ENCODE peak calls at places on chromosomes 16 and 17, in eight cellular contexts. H, Q, S, N, X, A, E and F are unnamed samples. For H3K36me3, the result is how much of the 10 kb centered on the place peaks cover.

GRCh38 chr16:1027416-1027815 is 45.1 kb upstream of the SSTR5 start:
- DNase-seq in S (no peak), X (no peak), Q (no peak), E (peak), H (no peak), A (no peak), N (no peak), F (no peak)

GRCh38 chr17:49022391-49022941 is 25.3 kb downstream of the IGF2BP1 start:
- DNase-seq in H (peak), S (no peak), N (no peak), E (no peak), Q (no peak), X (no peak), A (no peak), F (no peak)

GRCh38 chr16:12315330-12316138 is 339.0 kb downstream of the SNX29 start:
- DNase-seq in X (no peak), N (peak), S (no peak), H (peak), A (no peak), E (no peak), Q (no peak), F (no peak)

GRCh38 chr16:27174007-27174406 is 29.3 kb upstream of the KDM8 start:
- DNase-seq in E (peak), S (no peak), X (peak), N (peak), Q (peak), H (no peak), A (peak), F (no peak)

GRCh38 chr17:8821446-8822105 is 22.4 kb upstream of the MFSD6L start:
- DNase-seq in E (no peak), Q (no peak), H (no peak), A (no peak), N (no peak), X (no peak), S (peak), F (no peak)

GRCh38 chr16:86500708-86501510 is 9.4 kb upstream of the FOXF1 start:
- DNase-seq in H (no peak), S (no peak), Q (no peak), N (no peak), X (no peak), A (no peak), E (no peak), F (peak)

GRCh38 chr17:55418369-55419268 is 3.0 kb downstream of the MMD start:
- DNase-seq in A (no peak), E (no peak), N (no peak), S (no peak), X (no peak), Q (no peak), H (no peak), F (no peak)

GRCh38 chr16:69796285-69797118 is 34.4 kb downstream of the WWP2 start:
- DNase-seq in H (peak), S (no peak), A (no peak), X (peak), N (peak), E (no peak), Q (peak), F (peak)

GRCh38 chr17:66602659-66603363 is 232.1 kb upstream of the CACNG5 start:
- DNase-seq in N (no peak), S (no peak), Q (no peak), E (no peak), X (no peak), A (no peak), H (no peak), F (peak)

GRCh38 chr17:65656390-65657250 is 95.2 kb upstream of the AXIN2 start:
- DNase-seq in X (no peak), Q (no peak), S (no peak), H (peak), A (no peak), E (no peak), N (no peak), F (no peak)

DNA sequence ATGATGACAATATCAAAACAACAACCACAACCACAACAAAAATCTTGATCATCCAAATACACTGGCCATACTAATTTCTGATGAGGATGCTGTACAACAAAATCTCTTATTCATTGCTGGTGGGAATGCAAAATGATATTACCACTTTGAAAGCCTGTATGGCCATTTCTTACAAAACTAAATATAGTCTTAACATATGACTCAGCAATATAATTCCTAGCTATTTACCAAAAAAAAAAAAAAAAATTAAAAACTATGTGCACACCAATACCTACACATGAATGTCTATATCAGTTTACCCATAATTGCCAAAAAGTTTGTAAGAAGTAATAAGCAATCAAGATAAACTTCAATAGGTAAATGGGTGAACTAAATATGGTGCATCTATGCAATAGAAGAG is 1379.7 kb downstream of the CDH11 start:
- DNase-seq in E (no peak), Q (no peak), H (no peak), A (no peak), N (no peak), X (no peak), S (no peak), F (no peak)
- TF ChIP-seq POLR2AphosphoS5 in E (no peak), Q (no peak), H (no peak), A (no peak), N (no peak), X (no peak), S (no peak), F (no peak)

DNA sequence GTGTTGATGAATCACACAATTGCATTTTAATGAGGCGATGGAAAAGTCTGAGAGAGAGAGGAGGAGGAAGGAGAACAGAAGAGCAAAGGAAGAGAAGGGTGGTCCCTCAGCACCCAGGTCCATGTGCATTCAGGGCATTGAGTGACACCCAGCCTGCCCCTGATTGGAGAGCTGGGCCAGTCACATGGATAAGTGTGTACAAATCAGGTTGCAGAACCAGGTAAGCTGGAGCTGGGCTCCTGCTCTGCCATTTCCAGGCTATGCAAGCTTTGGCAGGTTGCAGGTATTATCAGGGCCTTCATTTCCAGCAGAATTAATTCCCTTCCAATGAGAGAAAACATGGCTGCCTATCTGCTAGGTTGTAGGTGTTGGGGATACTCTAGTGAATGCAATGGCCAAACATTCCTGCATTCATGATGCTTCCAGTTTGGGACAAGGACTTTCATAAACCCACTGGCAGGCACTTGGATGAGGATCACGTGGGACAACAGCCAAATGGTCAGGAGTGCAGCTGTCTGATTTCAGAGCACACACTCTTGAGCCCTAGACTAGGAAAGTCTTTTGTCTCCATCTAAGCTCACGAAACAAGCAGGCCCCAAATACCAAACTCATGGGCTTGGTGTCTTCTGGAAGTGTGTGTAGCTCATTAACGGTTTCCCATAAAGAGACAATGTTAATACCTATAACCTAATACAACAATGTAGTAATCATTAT is 577.9 kb upstream of the CDH5 start:
- DNase-seq in E (no peak), X (no peak), H (no peak), S (no peak), Q (no peak), N (no peak), A (no peak), F (no peak)
- H3K36me3 ChIP-seq in E (under half), X (under half), H (under half), S (under half), Q (under half), N (under half), A (under half), F (under half)

DNA sequence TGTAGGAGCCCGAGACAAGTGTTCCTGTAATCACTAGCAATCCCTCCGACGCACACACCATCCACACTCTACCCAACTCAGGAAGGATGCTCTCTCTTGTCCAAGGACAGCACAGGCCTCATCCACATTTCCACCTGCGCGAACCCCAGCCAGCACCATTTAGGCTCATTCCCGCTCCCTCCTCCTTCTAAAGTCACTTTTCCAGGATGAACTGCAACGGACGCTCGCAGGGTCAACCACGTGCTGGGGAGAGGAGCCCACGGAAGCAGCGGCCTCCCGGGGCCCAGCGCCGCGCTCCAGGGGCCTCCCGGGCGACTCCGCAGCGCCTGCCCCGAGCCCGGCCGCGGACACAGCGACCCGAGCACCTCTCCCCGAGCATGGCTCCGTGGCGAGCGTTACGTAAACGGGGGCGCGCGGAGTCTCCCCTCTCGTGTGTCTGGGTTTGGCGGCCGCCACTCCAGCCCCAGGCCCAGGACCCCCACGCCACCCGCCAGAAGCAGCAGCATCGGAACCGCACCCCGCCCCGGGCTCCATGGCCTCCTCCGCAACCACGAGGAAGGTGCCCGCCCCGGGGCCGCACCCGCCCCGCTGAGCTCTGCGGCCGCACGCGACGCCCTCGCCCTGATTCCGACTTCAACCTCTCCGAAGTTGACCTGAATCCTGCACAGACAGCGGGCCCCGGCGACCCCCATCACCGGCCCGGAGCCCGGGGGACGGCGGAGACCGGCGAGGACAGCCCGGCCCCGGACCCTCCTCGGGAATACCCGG is 668 bp downstream of the USP36 start:
- DNase-seq in Q (no peak), N (peak), E (peak), X (peak), S (peak), H (peak), A (no peak), F (peak)
- TF ChIP-seq POLR2AphosphoS5 in Q (no peak), N (no peak), E (peak), X (no peak), S (no peak), H (no peak), A (peak), F (peak)

GRCh38 chr16:4408323-4408690 is 8.1 kb downstream of the CORO7 start:
- DNase-seq in S (no peak), N (no peak), E (no peak), A (no peak), H (no peak), X (no peak), Q (no peak), F (no peak)
- H3K36me3 ChIP-seq in S (under half), N (under half), E (under half), A (half or more), H (under half), X (under half), Q (under half), F (half or more)

DNA sequence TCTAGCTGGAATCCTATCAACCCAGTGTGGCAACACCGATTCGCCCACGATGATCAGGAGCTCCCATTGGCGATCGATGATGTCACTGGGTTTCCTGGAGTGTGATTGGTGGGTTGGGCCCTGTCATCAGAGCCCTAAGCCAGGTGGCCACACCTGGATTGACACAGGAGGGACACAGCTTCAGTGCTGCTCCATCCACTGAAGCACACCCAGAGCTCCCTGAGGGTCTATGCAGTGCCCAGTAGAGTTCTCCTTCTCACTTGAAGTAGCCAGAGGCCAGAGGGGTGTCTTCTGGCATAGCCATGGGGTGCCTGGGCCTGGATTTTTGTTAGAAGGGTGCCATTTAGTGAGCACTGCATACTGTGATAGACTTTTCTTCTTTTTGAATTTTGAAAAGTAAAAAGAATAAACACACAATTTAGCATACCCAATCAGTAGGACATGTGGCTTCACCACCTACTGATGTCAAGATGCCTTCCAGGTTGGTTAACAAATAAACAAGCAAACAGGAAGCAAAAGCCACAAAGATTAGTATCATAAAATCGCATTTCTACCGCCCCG is 77.6 kb downstream of the CMIP start:
- DNase-seq in Q (no peak), E (no peak), S (no peak), X (peak), N (no peak), H (no peak), A (peak), F (no peak)
- TF ChIP-seq POLR2AphosphoS5 in Q (no peak), E (no peak), S (no peak), X (no peak), N (no peak), H (no peak), A (no peak), F (no peak)

DNA sequence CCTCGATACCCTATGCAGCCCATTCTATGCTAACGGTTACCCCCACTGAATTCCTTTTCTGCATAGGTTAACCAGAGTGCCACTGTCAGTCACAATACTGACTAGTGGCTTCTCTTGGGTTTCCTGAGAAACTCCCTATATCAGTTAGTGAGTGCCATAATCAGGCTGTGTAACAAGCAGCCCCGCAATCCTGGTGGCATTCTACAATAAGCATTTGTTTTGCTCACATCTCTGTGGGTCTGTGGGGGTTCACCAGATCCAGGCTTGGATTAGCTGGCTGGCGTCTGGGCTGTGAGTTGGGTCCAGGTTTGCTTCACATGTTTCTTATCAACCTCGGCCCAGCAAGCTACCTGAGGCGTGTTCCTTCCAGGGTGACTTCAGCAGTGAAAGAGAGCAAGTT is 42.4 kb downstream of the TMEM235 start:
- DNase-seq in E (no peak), X (no peak), N (no peak), H (no peak), S (no peak), A (no peak), Q (no peak), F (no peak)
- H3K36me3 ChIP-seq in E (under half), X (under half), N (under half), H (under half), S (under half), A (under half), Q (under half), F (under half)